ENCODE peak calls at places on chromosomes 16 and 17, in seven cellular contexts. I, J, P, W, C, R and E are unnamed samples.

GRCh38 chr16:89410794-89411309 is 79.5 kb downstream of the ANKRD11 start:
- DNase-seq in I (no peak), J (peak; percentile 59), P (peak; percentile 45), W (no peak), C (no peak), R (peak; percentile 84), E (peak; percentile 46)

GRCh38 chr16:49469323-49469670 is 95.7 kb downstream of the C16orf78 start:
- DNase-seq in I (no peak), J (peak; percentile 3), P (no peak), W (no peak), C (no peak), R (no peak), E (no peak)

GRCh38 chr17:21419299-21420239 is 43.4 kb downstream of the KCNJ12 start:
- DNase-seq in I (no peak), J (no peak), P (no peak), W (no peak), C (no peak), R (no peak), E (peak; percentile 83)

GRCh38 chr16:65548470-65548869 is 426.6 kb upstream of the CDH11 start:
- DNase-seq in I (no peak), J (no peak), P (no peak), W (no peak), C (no peak), R (no peak), E (no peak)

GRCh38 chr16:10040136-10041080 is 141.8 kb downstream of the GRIN2A start:
- DNase-seq in I (no peak), J (no peak), P (no peak), W (no peak), C (no peak), R (no peak), E (no peak)

GRCh38 chr16:72493681-72494415 is 321.9 kb upstream of the PMFBP1 start:
- DNase-seq in I (no peak), J (no peak), P (no peak), W (no peak), C (no peak), R (no peak), E (no peak)

GRCh38 chr17:4599505-4600281 is 15.4 kb downstream of the SMTNL2 start:
- DNase-seq in I (no peak), J (peak; percentile 35), P (peak; percentile 90), W (no peak), C (peak; percentile 87), R (no peak), E (no peak)

GRCh38 chr17:80987941-80988461 is 3.6 kb upstream of the CHMP6 start:
- DNase-seq in I (no peak), J (no peak), P (no peak), W (no peak), C (peak; percentile 14), R (no peak), E (no peak)

GRCh38 chr16:82878466-82878865 is 251.7 kb downstream of the CDH13 start:
- DNase-seq in I (no peak), J (no peak), P (no peak), W (no peak), C (no peak), R (no peak), E (no peak)

GRCh38 chr17:36601303-36602029 is at the start of gene MRM1:
- DNase-seq in I (peak; percentile 89), J (peak; percentile 94), P (peak; percentile 93), W (peak; percentile 70), C (peak; percentile 92), R (peak; percentile 96), E (peak; percentile 98)

GRCh38 chr17:48725005-48725293 is 2.0 kb downstream of the PRAC2 start:
- DNase-seq in I (no peak), J (no peak), P (no peak), W (no peak), C (no peak), R (no peak), E (no peak)

GRCh38 chr16:54265558-54266213 is 20.9 kb downstream of the IRX3 start:
- DNase-seq in I (no peak), J (no peak), P (no peak), W (no peak), C (no peak), R (no peak), E (peak; percentile 40)

GRCh38 chr16:8182761-8183160 is 407.6 kb downstream of the TMEM114 start:
- DNase-seq in I (no peak), J (no peak), P (no peak), W (no peak), C (no peak), R (no peak), E (no peak)

GRCh38 chr17:83194189-83194565 is 114.8 kb downstream of the METRNL start:
- DNase-seq in I (no peak), J (no peak), P (no peak), W (no peak), C (peak; percentile 11), R (peak; percentile 16), E (peak; percentile 14)

GRCh38 chr17:40564883-40565744 is at the start of gene CCR7:
- DNase-seq in I (no peak), J (no peak), P (no peak), W (no peak), C (no peak), R (no peak), E (peak; percentile 71)

GRCh38 chr17:15261063-15261817 is 3.9 kb downstream of the PMP22 start:
- DNase-seq in I (peak; percentile 87), J (peak; percentile 77), P (peak; percentile 61), W (no peak), C (peak; percentile 60), R (peak; percentile 37), E (no peak)

GRCh38 chr17:15261818-15262290 is 3.3 kb downstream of the PMP22 start:
- DNase-seq in I (peak; percentile 42), J (no peak), P (peak; percentile 41), W (no peak), C (no peak), R (no peak), E (no peak)

GRCh38 chr17:15258113-15258512 is 7.0 kb downstream of the PMP22 start:
- DNase-seq in I (no peak), J (no peak), P (no peak), W (no peak), C (no peak), R (no peak), E (no peak)

GRCh38 chr17:15262291-15263205 is 2.6 kb downstream of the PMP22 start:
- DNase-seq in I (peak; percentile 97), J (peak; percentile 84), P (peak; percentile 90), W (peak; percentile 28), C (peak; percentile 91), R (peak; percentile 75), E (peak; percentile 97)

GRCh38 chr17:15260376-15261062 is 4.6 kb downstream of the PMP22 start:
- DNase-seq in I (peak; percentile 83), J (peak; percentile 90), P (peak; percentile 90), W (no peak), C (peak; percentile 93), R (peak; percentile 88), E (peak; percentile 98)
- TF ChIP-seq POLR2A in I (peak; percentile 70), J (peak; percentile 75), P (no peak), W (peak; percentile 29), C (peak; percentile 6), R (peak; percentile 38), E (no peak)

GRCh38 chr16:21723532-21723931 is 59.8 kb downstream of the OTOA start:
- DNase-seq in I (no peak), J (no peak), P (no peak), W (no peak), C (no peak), R (no peak), E (no peak)

GRCh38 chr16:21722771-21723460 is 59.1 kb downstream of the OTOA start:
- DNase-seq in I (no peak), J (no peak), P (no peak), W (no peak), C (no peak), R (no peak), E (no peak)

DNA sequence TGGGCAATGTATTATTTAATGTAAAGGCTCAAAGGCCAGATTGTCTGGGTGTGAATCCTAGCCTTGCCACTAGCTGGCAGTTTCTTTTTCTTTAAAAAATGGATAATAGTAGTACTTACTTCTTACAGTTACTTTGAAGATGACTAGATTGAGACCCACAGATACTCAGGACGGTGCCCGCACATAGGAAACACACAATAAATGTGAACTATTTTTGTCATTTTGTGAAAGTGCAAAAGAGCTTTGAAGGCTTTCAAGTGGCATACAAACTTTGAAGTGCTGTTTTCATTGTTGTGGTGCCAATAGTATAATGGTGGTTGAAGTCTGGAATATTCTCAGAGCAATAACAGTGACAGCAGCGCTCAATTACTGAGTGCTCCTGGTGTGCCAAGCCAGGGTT is 63.6 kb downstream of the OTOA start:
- DNase-seq in I (no peak), J (no peak), P (no peak), W (no peak), C (no peak), R (no peak), E (no peak)
- TF ChIP-seq CTCF in I (no peak), J (no peak), P (no peak), W (no peak), C (no peak), R (no peak), E (no peak)

DNA sequence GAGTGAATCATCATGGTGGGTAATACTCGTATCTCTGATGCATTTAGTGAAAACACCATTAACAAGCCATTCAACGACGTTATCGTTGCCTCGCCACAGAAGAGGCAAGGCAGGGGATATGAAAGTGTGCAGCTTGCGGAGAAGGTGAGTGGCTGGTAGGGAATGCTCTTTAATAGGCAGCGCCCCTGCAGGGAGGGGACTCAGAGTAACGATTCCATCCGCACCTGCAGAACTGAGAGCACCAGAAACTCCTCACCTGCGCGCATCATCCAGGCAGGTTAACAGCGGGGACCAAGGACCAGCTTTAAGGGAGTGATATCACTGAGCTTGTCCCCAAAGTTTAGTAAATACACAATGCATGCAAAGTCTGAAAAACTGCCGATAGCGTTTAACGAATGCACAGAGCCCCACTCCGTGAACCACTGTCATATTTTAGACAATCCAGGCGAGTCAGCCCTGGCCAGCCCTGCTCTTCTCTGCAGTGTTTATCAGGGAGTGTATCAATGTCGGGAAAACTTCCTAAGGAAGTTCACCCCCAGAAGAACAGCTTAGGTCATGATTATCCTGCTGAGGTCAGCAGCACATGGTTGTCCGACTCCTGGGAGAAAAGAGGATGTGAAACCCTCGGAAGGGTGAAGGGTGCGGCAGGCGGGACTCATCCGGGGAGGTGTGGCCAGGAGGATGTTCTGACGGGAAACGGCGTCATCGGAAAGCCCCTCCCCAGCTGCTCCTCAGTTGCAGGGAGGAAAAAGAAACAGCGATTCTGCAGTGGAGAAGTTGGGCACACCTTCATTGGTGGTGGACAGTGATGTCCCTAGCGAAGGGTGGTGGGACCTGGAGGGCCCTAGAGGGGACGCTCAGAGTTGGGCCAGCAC is 68.5 kb upstream of the DNAH17 start:
- DNase-seq in I (peak; percentile 90), J (peak; percentile 80), P (no peak), W (peak; percentile 47), C (no peak), R (peak; percentile 82), E (peak; percentile 91)
- H3K4me3 ChIP-seq in I (no peak overlapping the region), J (no peak overlapping the region), P (no peak overlapping the region), W (no peak overlapping the region), C (no peak overlapping the region), R (no peak overlapping the region), E (no peak overlapping the region)

DNA sequence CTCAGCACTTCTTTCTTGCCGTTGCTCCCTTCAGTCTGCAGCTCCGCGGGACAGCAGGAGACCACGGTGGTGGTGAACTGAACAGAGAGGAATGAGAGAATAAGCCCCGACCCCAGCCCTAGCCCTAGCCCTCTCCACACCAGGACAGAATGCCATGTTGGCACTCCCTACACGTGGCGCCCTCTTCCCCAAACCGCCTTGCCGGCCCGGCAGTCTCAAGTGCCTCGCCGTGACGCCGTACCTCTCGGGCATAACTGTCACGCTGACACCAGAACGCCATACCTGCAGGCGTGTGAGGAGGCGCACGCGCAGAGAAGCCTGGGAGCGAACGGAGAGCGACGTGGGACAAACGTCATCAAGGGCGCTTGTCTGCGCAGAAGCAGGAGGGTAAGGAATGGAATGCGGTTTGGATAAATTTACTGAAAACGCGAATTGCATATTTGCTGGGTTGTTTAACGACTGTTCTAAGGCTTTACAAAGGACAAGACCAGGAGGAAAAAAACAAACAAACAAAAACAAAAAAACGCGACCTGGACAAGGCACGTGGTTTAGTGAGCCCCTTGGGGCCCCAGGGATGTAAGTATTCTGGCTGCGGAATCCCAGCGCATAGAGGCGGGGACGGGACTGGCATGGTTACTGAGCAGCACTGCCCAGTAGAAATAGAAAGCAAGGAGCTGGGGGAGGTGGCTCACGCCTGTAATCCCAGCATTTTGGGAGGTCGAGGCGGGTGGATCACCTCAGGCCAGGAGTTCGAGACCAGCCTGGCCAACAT is at the start of gene AARSD1:
- DNase-seq in I (peak; percentile 93), J (peak; percentile 93), P (peak; percentile 89), W (peak; percentile 36), C (peak; percentile 90), R (peak; percentile 91), E (peak; percentile 98)
- TF ChIP-seq POLR2A in I (peak; percentile 97), J (peak; percentile 79), P (peak; percentile 77), W (peak; percentile 70), C (peak; percentile 44), R (peak; percentile 43), E (no peak)